ENCODE peak calls at places on chromosome 4, in ten cellular contexts. One of them, this sample, is unnamed.

GRCh38 chr4:31114821-31115220 is 394.7 kb downstream of the PCDH7 start:
- DNase-seq in globus pallidus: peak; percentile 35
- DNase-seq in ELR: no peak
- DNase-seq in AG04449: no peak
- DNase-seq in HCEC 1CT: no peak
- DNase-seq in SW480: no peak
- DNase-seq in AG09319: no peak
- DNase-seq in activated CD8-positive, alpha-beta T cell treated with anti-CD3 and anti-CD28 coated beads for 36 hours: no peak
- DNase-seq in occipital lobe: no peak
- DNase-seq in choroid plexus epithelial cell: no peak
- DNase-seq in this sample: peak; percentile 28

GRCh38 chr4:83320548-83320947 is 14.1 kb downstream of the HPSE start:
- DNase-seq in occipital lobe: no peak
- DNase-seq in activated CD8-positive, alpha-beta T cell treated with anti-CD3 and anti-CD28 coated beads for 36 hours: peak; percentile 59
- DNase-seq in choroid plexus epithelial cell: peak; percentile 26
- DNase-seq in AG04449: no peak
- DNase-seq in globus pallidus: peak; percentile 51
- DNase-seq in HCEC 1CT: peak; percentile 57
- DNase-seq in AG09319: no peak
- DNase-seq in SW480: no peak
- DNase-seq in ELR: peak; percentile 76
- DNase-seq in this sample: no peak

GRCh38 chr4:48554606-48555005 is 64.6 kb downstream of the ZAR1 start:
- DNase-seq in activated CD8-positive, alpha-beta T cell treated with anti-CD3 and anti-CD28 coated beads for 36 hours: no peak
- DNase-seq in choroid plexus epithelial cell: no peak
- DNase-seq in AG04449: no peak
- DNase-seq in HCEC 1CT: no peak
- DNase-seq in SW480: no peak
- DNase-seq in globus pallidus: no peak
- DNase-seq in occipital lobe: no peak
- DNase-seq in AG09319: no peak
- DNase-seq in ELR: no peak
- DNase-seq in this sample: no peak

GRCh38 chr4:16245241-16245640 is 19.0 kb upstream of the TAPT1 start:
- DNase-seq in activated CD8-positive, alpha-beta T cell treated with anti-CD3 and anti-CD28 coated beads for 36 hours: no peak
- DNase-seq in AG04449: no peak
- DNase-seq in AG09319: no peak
- DNase-seq in SW480: no peak
- DNase-seq in occipital lobe: no peak
- DNase-seq in HCEC 1CT: no peak
- DNase-seq in choroid plexus epithelial cell: no peak
- DNase-seq in globus pallidus: no peak
- DNase-seq in ELR: no peak
- DNase-seq in this sample: no peak

GRCh38 chr4:112127736-112128322 is 17.4 kb upstream of the FAM241A start:
- DNase-seq in AG04449: no peak
- DNase-seq in SW480: no peak
- DNase-seq in HCEC 1CT: peak; percentile 45
- DNase-seq in globus pallidus: no peak
- DNase-seq in occipital lobe: no peak
- DNase-seq in choroid plexus epithelial cell: peak; percentile 71
- DNase-seq in AG09319: no peak
- DNase-seq in ELR: peak; percentile 71
- DNase-seq in activated CD8-positive, alpha-beta T cell treated with anti-CD3 and anti-CD28 coated beads for 36 hours: no peak
- DNase-seq in this sample: peak; percentile 60

GRCh38 chr4:176376032-176376614 is 56.4 kb downstream of the SPCS3 start:
- DNase-seq in occipital lobe: no peak
- DNase-seq in AG04449: no peak
- DNase-seq in activated CD8-positive, alpha-beta T cell treated with anti-CD3 and anti-CD28 coated beads for 36 hours: no peak
- DNase-seq in choroid plexus epithelial cell: peak; percentile 57
- DNase-seq in AG09319: no peak
- DNase-seq in globus pallidus: peak; percentile 41
- DNase-seq in HCEC 1CT: peak; percentile 29
- DNase-seq in ELR: peak; percentile 59
- DNase-seq in SW480: peak; percentile 16
- DNase-seq in this sample: peak; percentile 24

GRCh38 chr4:1873776-1874175 is 2.6 kb downstream of the NSD2 start:
- DNase-seq in choroid plexus epithelial cell: no peak
- DNase-seq in SW480: no peak
- DNase-seq in ELR: no peak
- DNase-seq in HCEC 1CT: peak; percentile 13
- DNase-seq in activated CD8-positive, alpha-beta T cell treated with anti-CD3 and anti-CD28 coated beads for 36 hours: no peak
- DNase-seq in AG04449: no peak
- DNase-seq in globus pallidus: no peak
- DNase-seq in AG09319: no peak
- DNase-seq in occipital lobe: no peak
- DNase-seq in this sample: no peak

GRCh38 chr4:70027011-70027410 is 1.2 kb upstream of the HTN3 start:
- DNase-seq in activated CD8-positive, alpha-beta T cell treated with anti-CD3 and anti-CD28 coated beads for 36 hours: no peak
- DNase-seq in occipital lobe: no peak
- DNase-seq in ELR: no peak
- DNase-seq in HCEC 1CT: no peak
- DNase-seq in AG04449: no peak
- DNase-seq in SW480: no peak
- DNase-seq in globus pallidus: no peak
- DNase-seq in AG09319: no peak
- DNase-seq in choroid plexus epithelial cell: no peak
- DNase-seq in this sample: no peak

This sample was measured in astrocyte of the hippocampus.